ENCODE peak calls at places on chromosomes 16 and 17, in seven cellular contexts. B, C, R, L, K, I and M are unnamed samples.

GRCh38 chr17:76473541-76473985 is 6.2 kb downstream of the AANAT start:
- DNase-seq in C (no peak), I (no peak), B (no peak), R (peak), K (no peak), L (no peak), M (peak)

GRCh38 chr17:66115246-66115645 is 76.7 kb downstream of the CEP112 start:
- DNase-seq in L (no peak), B (peak), R (no peak), C (no peak), K (no peak), I (peak), M (no peak)

GRCh38 chr16:20774703-20775362 is 11.0 kb downstream of the ACSM3 start:
- DNase-seq in C (peak), R (peak), B (peak), I (no peak), L (no peak), K (peak), M (peak)

GRCh38 chr16:64717871-64718270 is 404.0 kb downstream of the CDH11 start:
- DNase-seq in C (no peak), R (no peak), L (no peak), K (no peak), I (no peak), B (no peak), M (no peak)

GRCh38 chr17:82863941-82864720 is 24.3 kb upstream of the ZNF750 start:
- DNase-seq in I (peak), C (peak), R (peak), B (peak), K (peak), L (no peak), M (no peak)

GRCh38 chr17:38598536-38598935 is 7.2 kb downstream of the SRCIN1 start:
- DNase-seq in C (peak), B (peak), K (no peak), R (peak), I (no peak), L (no peak), M (peak)

GRCh38 chr16:3734758-3735221 is 17.5 kb upstream of the TRAP1 start:
- DNase-seq in C (no peak), K (no peak), I (no peak), B (no peak), R (no peak), L (no peak), M (no peak)

GRCh38 chr17:49691677-49692191 is 13.8 kb upstream of the SPOP start:
- DNase-seq in C (no peak), L (no peak), B (no peak), R (no peak), I (no peak), K (no peak), M (peak)

GRCh38 chr17:64686705-64687104 is 24.6 kb upstream of the SMURF2 start:
- DNase-seq in R (no peak), K (no peak), B (no peak), C (no peak), I (no peak), L (no peak), M (no peak)

GRCh38 chr17:40070895-40071719 is 8.3 kb downstream of the THRA start:
- DNase-seq in L (no peak), R (peak), K (no peak), C (peak), I (no peak), B (no peak), M (no peak)

GRCh38 chr16:66948034-66948821 is 12.8 kb upstream of the CES3 start:
- DNase-seq in C (no peak), I (no peak), B (no peak), K (no peak), R (peak), L (peak), M (peak)

GRCh38 chr16:867421-868385 is 67.2 kb upstream of the GNG13 start:
- DNase-seq in R (no peak), I (no peak), C (no peak), K (no peak), L (no peak), B (no peak), M (no peak)

GRCh38 chr16:26688699-26689098 is 378.0 kb upstream of the C16orf82 start:
- DNase-seq in L (no peak), B (no peak), K (no peak), I (no peak), C (no peak), R (no peak), M (no peak)

GRCh38 chr16:3017806-3018506 is at the start of gene CLDN6:
- DNase-seq in K (peak), R (no peak), C (peak), B (no peak), I (no peak), L (no peak), M (peak)

GRCh38 chr17:64097196-64097936 is 32.6 kb downstream of the ERN1 start:
- DNase-seq in C (no peak), B (peak), K (no peak), L (no peak), R (no peak), I (no peak), M (no peak)

GRCh38 chr17:64741038-64741641 is 79.0 kb upstream of the SMURF2 start:
- DNase-seq in L (peak), R (no peak), B (peak), K (no peak), C (no peak), I (no peak), M (peak)

GRCh38 chr17:68198931-68199836 is 48.7 kb upstream of the AMZ2 start:
- DNase-seq in K (no peak), C (peak), B (no peak), R (peak), L (no peak), I (no peak), M (peak)

GRCh38 chr16:87681990-87682570 is 79.8 kb downstream of the JPH3 start:
- DNase-seq in B (peak), L (no peak), R (no peak), K (no peak), I (peak), C (no peak), M (no peak)

GRCh38 chr17:33072421-33073175 is 81.0 kb downstream of the SPACA3 start:
- DNase-seq in R (peak), C (no peak), K (no peak), L (no peak), B (no peak), I (no peak), M (no peak)

GRCh38 chr16:2764718-2765117 is 12.3 kb downstream of the SRRM2 start:
- DNase-seq in R (no peak), I (no peak), K (no peak), B (no peak), C (no peak), L (no peak), M (no peak)